ENCODE peak calls at places on chromosomes 11 and 22, in seven cellular contexts. K is T-helper 9 cell; S is Caco-2; C is DMS153; J is stimulated activated CD4-positive, alpha-beta T cell treated with anti-CD3 and anti-CD28 coated beads, Interleukin-2, amount 100 ng/mL, for 24 hours; E is GM03348; D is NCI-H1105 treated with DMSO at 0.1 percent for 48 hours. H is an unnamed sample.

GRCh38 chr22:36924151-36924698 is 10.8 kb downstream of the CSF2RB start:
- DNase-seq in K (no peak), S (no peak), C (no peak), J (no peak), E (no peak), D (no peak), H (no peak)

GRCh38 chr11:69171476-69171875 is 15.7 kb downstream of the SMIM38 start:
- DNase-seq in K (no peak), S (no peak), C (no peak), J (no peak), E (no peak), D (no peak), H (no peak)

GRCh38 chr11:12540913-12541587 is 133.2 kb upstream of the TEAD1 start:
- DNase-seq in K (no peak), S (peak), C (no peak), J (no peak), E (peak), D (no peak), H (no peak)

GRCh38 chr22:29938285-29938693 is 55.3 kb downstream of the MTMR3 start:
- DNase-seq in K (no peak), S (no peak), C (no peak), J (no peak), E (no peak), D (no peak), H (no peak)

GRCh38 chr22:23289851-23290724 is 109.8 kb downstream of the BCR start:
- DNase-seq in K (peak), S (peak), C (no peak), J (peak), E (peak), D (peak), H (peak)

GRCh38 chr11:17700991-17701390 is 18.4 kb upstream of the MYOD1 start:
- DNase-seq in K (no peak), S (no peak), C (no peak), J (no peak), E (no peak), D (no peak), H (no peak)

GRCh38 chr22:32059426-32059825 is 16.4 kb downstream of the SLC5A1 start:
- DNase-seq in K (no peak), S (no peak), C (no peak), J (no peak), E (no peak), D (no peak), H (no peak)

GRCh38 chr11:73178092-73178539 is 36.0 kb upstream of the FCHSD2 start:
- DNase-seq in K (peak), S (peak), C (peak), J (peak), E (peak), D (peak), H (peak)

GRCh38 chr11:2794419-2794795 is 91.2 kb downstream of the CDKN1C start:
- DNase-seq in K (no peak), S (no peak), C (no peak), J (no peak), E (no peak), D (no peak), H (no peak)

GRCh38 chr11:27381238-27381666 is 18.2 kb upstream of the CCDC34 start:
- DNase-seq in K (no peak), S (no peak), C (no peak), J (no peak), E (no peak), D (no peak), H (no peak)

GRCh38 chr11:119623682-119624081 is 105.3 kb downstream of the NECTIN1 start:
- DNase-seq in K (no peak), S (no peak), C (no peak), J (no peak), E (no peak), D (no peak), H (no peak)

GRCh38 chr11:23013509-23013908 is 153.2 kb upstream of the CCDC179 start:
- DNase-seq in K (no peak), S (no peak), C (no peak), J (no peak), E (no peak), D (no peak), H (no peak)

GRCh38 chr22:49322861-49323622 is 504.6 kb downstream of the BRD1 start:
- DNase-seq in K (no peak), S (no peak), C (no peak), J (no peak), E (peak), D (no peak), H (no peak)

GRCh38 chr11:86594746-86595145 is 77.7 kb downstream of the ME3 start:
- DNase-seq in K (no peak), S (no peak), C (no peak), J (no peak), E (no peak), D (no peak), H (no peak)

GRCh38 chr11:133070053-133070713 is 462.1 kb downstream of the OPCML start:
- DNase-seq in K (no peak), S (no peak), C (no peak), J (no peak), E (no peak), D (no peak), H (no peak)

H was measured in CMK.